ENCODE peak calls at places on chromosomes 3 and 15, in nine cellular contexts. P, V, N, X, W, R, Z, E and U are unnamed samples.
A peak's percentile ranks its signal among the peaks of the same experiment; 100 is the strongest.

GRCh38 chr3:196292281-196292923 is 4.9 kb upstream of the PCYT1A start:
- DNase-seq in P (no peak), V (no peak), N (no peak), X (no peak), W (no peak), R (no peak), Z (no peak), E (no peak), U (no peak)

GRCh38 chr3:4589475-4590111 is 96.4 kb downstream of the ITPR1 start:
- DNase-seq in P (no peak), V (no peak), N (no peak), X (no peak), W (no peak), R (no peak), Z (no peak), E (no peak), U (no peak)

GRCh38 chr3:85808750-85809149 is 850.0 kb downstream of the CADM2 start:
- DNase-seq in P (no peak), V (no peak), N (no peak), X (no peak), W (no peak), R (no peak), Z (no peak), E (no peak), U (no peak)

GRCh38 chr15:95032181-95032580 is 800.8 kb downstream of the MCTP2 start:
- DNase-seq in P (peak; percentile 38), V (peak; percentile 4), N (peak; percentile 29), X (no peak), W (no peak), R (no peak), Z (peak; percentile 59), E (no peak), U (no peak)

GRCh38 chr15:68550498-68551295 is 28.1 kb upstream of the CORO2B start:
- DNase-seq in P (peak; percentile 29), V (peak; percentile 44), N (peak; percentile 57), X (no peak), W (peak; percentile 76), R (peak; percentile 78), Z (peak; percentile 39), E (peak; percentile 70), U (no peak)

GRCh38 chr3:99869621-99870020 is 52.0 kb downstream of the CMSS1 start:
- DNase-seq in P (no peak), V (no peak), N (no peak), X (no peak), W (no peak), R (no peak), Z (peak; percentile 67), E (no peak), U (no peak)

GRCh38 chr3:150826466-150827282 is 63.7 kb upstream of the SIAH2 start:
- DNase-seq in P (no peak), V (no peak), N (no peak), X (no peak), W (no peak), R (no peak), Z (no peak), E (no peak), U (no peak)

GRCh38 chr3:196227629-196228493 is 11.5 kb downstream of the SLC51A start:
- DNase-seq in P (no peak), V (no peak), N (peak; percentile 26), X (no peak), W (no peak), R (no peak), Z (no peak), E (no peak), U (no peak)

GRCh38 chr3:27758083-27758482 is 36.0 kb upstream of the EOMES start:
- DNase-seq in P (peak; percentile 3), V (peak; percentile 71), N (peak; percentile 92), X (peak; percentile 10), W (no peak), R (no peak), Z (peak; percentile 50), E (no peak), U (peak; percentile 68)

GRCh38 chr15:39497016-39497758 is 83.7 kb upstream of the THBS1 start:
- DNase-seq in P (no peak), V (no peak), N (no peak), X (no peak), W (no peak), R (no peak), Z (no peak), E (no peak), U (no peak)

GRCh38 chr3:23629181-23629893 is 176.4 kb upstream of the UBE2E1 start:
- DNase-seq in P (peak; percentile 28), V (peak; percentile 71), N (peak; percentile 52), X (no peak), W (no peak), R (no peak), Z (peak; percentile 70), E (no peak), U (no peak)

GRCh38 chr3:195856410-195857084 is 44.8 kb upstream of the MUC4 start:
- DNase-seq in P (no peak), V (no peak), N (no peak), X (no peak), W (no peak), R (no peak), Z (no peak), E (no peak), U (no peak)

DNA sequence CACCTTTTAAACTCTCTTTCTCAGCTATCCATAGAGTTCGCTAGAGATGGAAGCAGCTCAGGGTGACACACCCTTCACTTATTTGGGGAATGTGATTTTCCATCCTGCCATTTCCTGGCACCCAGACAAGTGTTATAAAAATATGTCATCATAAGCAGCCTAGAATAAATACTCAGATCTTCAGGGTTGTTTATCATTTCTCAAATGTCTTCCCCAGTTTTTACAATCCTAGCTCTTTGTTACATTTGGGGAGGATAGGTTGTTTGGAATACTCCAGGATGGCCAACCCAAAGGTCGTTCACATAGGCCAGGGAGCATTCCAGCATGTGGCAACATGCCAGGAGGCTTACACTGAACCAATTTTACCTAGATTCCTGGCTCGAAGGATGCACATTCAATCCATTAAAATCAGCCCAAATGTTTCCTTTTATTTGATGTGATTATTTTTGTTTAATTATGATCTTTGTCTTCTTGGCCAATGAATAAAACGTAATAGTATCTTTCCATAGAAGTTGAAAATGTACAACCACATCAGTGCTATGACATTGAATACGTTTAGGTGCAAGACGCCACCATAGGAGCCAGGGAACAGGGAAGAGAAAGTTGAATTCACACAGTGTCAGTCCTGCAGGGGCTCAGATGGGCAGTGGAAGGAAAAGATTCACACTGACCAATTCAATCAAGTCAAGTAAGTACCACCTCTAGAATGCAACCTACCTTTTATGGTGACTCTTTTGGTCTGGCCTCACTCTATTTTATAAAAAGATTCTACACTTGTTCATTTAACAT is 537.7 kb upstream of the MDFIC2 start:
- DNase-seq in P (peak; percentile 85), V (peak; percentile 93), N (peak; percentile 85), X (peak; percentile 75), W (no peak), R (no peak), Z (peak; percentile 90), E (no peak), U (peak; percentile 6)
- TF ChIP-seq CTCF in P (no peak), V (no peak), N (no peak), X (no peak), W (no peak), R (no peak), Z (no peak), E (no peak), U (no peak)

DNA sequence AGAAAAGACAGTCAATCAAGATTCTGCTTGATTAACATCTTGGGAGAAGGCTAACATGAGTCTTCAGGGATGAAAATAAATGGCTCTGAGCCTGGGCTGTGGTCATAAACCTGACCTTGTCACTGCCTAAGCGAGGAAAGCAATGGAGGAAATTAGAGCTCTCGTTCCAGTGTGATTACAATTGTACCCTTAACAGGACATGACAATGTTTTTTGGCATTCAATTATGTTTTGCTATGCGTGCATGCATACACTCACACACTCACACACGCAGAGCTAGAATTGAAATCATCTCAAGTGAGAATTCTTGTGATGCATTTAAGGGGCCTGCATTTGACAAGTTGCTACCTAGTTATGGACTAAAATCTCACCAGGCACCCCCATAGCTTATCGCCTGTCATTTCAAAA is 24.1 kb downstream of the ZNF80 start:
- DNase-seq in P (no peak), V (peak; percentile 54), N (peak; percentile 18), X (no peak), W (no peak), R (no peak), Z (peak; percentile 45), E (no peak), U (no peak)
- H3K4me3 ChIP-seq in P (no peak overlapping the region), V (peak overlapping the region; percentile 4), N (no peak overlapping the region), X (peak overlapping the region; percentile 37), W (no peak overlapping the region), R (no peak overlapping the region), Z (no peak overlapping the region), E (no peak overlapping the region), U (peak overlapping the region; percentile 41)

GRCh38 chr3:175940243-175940642 is 1081.1 kb downstream of the NAALADL2 start:
- DNase-seq in P (no peak), V (peak; percentile 46), N (no peak), X (no peak), W (no peak), R (no peak), Z (peak; percentile 15), E (no peak), U (peak; percentile 23)

GRCh38 chr3:175940881-175941280 is 1081.7 kb downstream of the NAALADL2 start:
- DNase-seq in P (no peak), V (no peak), N (no peak), X (no peak), W (no peak), R (no peak), Z (no peak), E (no peak), U (no peak)

DNA sequence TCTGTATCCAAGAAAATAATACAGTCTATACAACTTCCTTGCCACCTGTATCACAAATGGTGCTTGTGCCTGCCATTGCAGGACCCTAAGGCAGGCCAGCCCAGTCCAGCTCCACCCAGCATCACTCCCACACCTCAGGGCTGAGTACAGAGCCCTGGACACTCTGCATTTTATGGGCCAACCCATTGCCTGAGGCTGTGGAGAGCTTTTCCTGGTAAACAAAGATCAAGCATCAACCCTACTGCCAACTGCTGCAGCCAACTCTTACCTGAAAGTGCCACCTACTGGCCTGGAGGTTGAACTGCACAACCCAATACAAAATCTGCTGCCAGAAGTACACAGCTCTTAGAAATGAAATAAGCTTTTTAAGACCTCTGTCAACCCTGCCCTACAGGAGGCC is 1082.2 kb downstream of the NAALADL2 start:
- DNase-seq in P (no peak), V (no peak), N (peak; percentile 20), X (no peak), W (no peak), R (no peak), Z (no peak), E (no peak), U (no peak)
- TF ChIP-seq CTCF in P (peak; percentile 30), V (no peak), N (peak; percentile 47), X (peak; percentile 26), W (no peak), R (peak; percentile 35), Z (peak; percentile 40), E (no peak), U (peak; percentile 60)

GRCh38 chr3:156687023-156687422 is 12.6 kb downstream of the TIPARP start:
- DNase-seq in P (no peak), V (peak; percentile 36), N (no peak), X (no peak), W (no peak), R (no peak), Z (no peak), E (no peak), U (no peak)
- H3K4me3 ChIP-seq in P (no peak overlapping the region), V (no peak overlapping the region), N (no peak overlapping the region), X (no peak overlapping the region), W (no peak overlapping the region), R (no peak overlapping the region), Z (no peak overlapping the region), E (no peak overlapping the region), U (no peak overlapping the region)